ENCODE peak calls at places on chromosomes 7 and 10, in nine cellular contexts. One of them, this sample, is unnamed.

GRCh38 chr7:85497999-85498398 is 311.1 kb upstream of the SEMA3D start:
- DNase-seq in RWPE1: no peak
- DNase-seq in astrocyte of the spinal cord: no peak
- DNase-seq in HFF-Myc: no peak
- DNase-seq in GM23338: no peak
- DNase-seq in WTC11: no peak
- DNase-seq in GM13977: no peak
- DNase-seq in left ventricle myocardium inferior: no peak
- DNase-seq in bronchial epithelial cell: no peak
- DNase-seq in this sample: no peak

GRCh38 chr10:96370575-96371157 is 11.9 kb upstream of the OPALIN start:
- DNase-seq in RWPE1: peak
- DNase-seq in astrocyte of the spinal cord: peak
- DNase-seq in HFF-Myc: no peak
- DNase-seq in GM23338: peak
- DNase-seq in WTC11: peak
- DNase-seq in GM13977: peak
- DNase-seq in left ventricle myocardium inferior: peak
- DNase-seq in bronchial epithelial cell: peak
- DNase-seq in this sample: no peak

GRCh38 chr10:133438711-133439273 is 14.4 kb upstream of the SPRN start:
- DNase-seq in RWPE1: peak
- DNase-seq in astrocyte of the spinal cord: no peak
- DNase-seq in HFF-Myc: no peak
- DNase-seq in GM23338: peak
- DNase-seq in WTC11: no peak
- DNase-seq in GM13977: peak
- DNase-seq in left ventricle myocardium inferior: no peak
- DNase-seq in bronchial epithelial cell: peak
- DNase-seq in this sample: no peak

GRCh38 chr7:137579913-137580640 is 236.5 kb upstream of the PTN start:
- DNase-seq in RWPE1: peak
- DNase-seq in astrocyte of the spinal cord: peak
- DNase-seq in HFF-Myc: peak
- DNase-seq in GM23338: no peak
- DNase-seq in WTC11: no peak
- DNase-seq in GM13977: no peak
- DNase-seq in left ventricle myocardium inferior: no peak
- DNase-seq in bronchial epithelial cell: peak
- DNase-seq in this sample: no peak

GRCh38 chr7:26423436-26423835 is 131.8 kb downstream of the SNX10 start:
- DNase-seq in RWPE1: no peak
- DNase-seq in astrocyte of the spinal cord: no peak
- DNase-seq in HFF-Myc: no peak
- DNase-seq in GM23338: no peak
- DNase-seq in WTC11: no peak
- DNase-seq in GM13977: no peak
- DNase-seq in left ventricle myocardium inferior: no peak
- DNase-seq in bronchial epithelial cell: no peak
- DNase-seq in this sample: no peak

GRCh38 chr7:55557666-55558188 is 14.6 kb downstream of the VOPP1 start:
- DNase-seq in RWPE1: no peak
- DNase-seq in astrocyte of the spinal cord: no peak
- DNase-seq in HFF-Myc: no peak
- DNase-seq in GM23338: peak
- DNase-seq in WTC11: peak
- DNase-seq in GM13977: peak
- DNase-seq in left ventricle myocardium inferior: no peak
- DNase-seq in bronchial epithelial cell: no peak
- DNase-seq in this sample: no peak

GRCh38 chr10:46520941-46521340 is 35.5 kb downstream of the GPRIN2 start:
- DNase-seq in RWPE1: peak
- DNase-seq in astrocyte of the spinal cord: peak
- DNase-seq in HFF-Myc: no peak
- DNase-seq in GM23338: no peak
- DNase-seq in WTC11: peak
- DNase-seq in GM13977: no peak
- DNase-seq in left ventricle myocardium inferior: peak
- DNase-seq in bronchial epithelial cell: peak
- DNase-seq in this sample: peak

GRCh38 chr10:124183617-124184016 is 90.2 kb upstream of the CHST15 start:
- DNase-seq in RWPE1: no peak
- DNase-seq in astrocyte of the spinal cord: no peak
- DNase-seq in HFF-Myc: no peak
- DNase-seq in GM23338: no peak
- DNase-seq in WTC11: no peak
- DNase-seq in GM13977: no peak
- DNase-seq in left ventricle myocardium inferior: no peak
- DNase-seq in bronchial epithelial cell: no peak
- DNase-seq in this sample: no peak

GRCh38 chr10:62052276-62052675 is 150.8 kb downstream of the ARID5B start:
- DNase-seq in RWPE1: no peak
- DNase-seq in astrocyte of the spinal cord: no peak
- DNase-seq in HFF-Myc: no peak
- DNase-seq in GM23338: no peak
- DNase-seq in WTC11: no peak
- DNase-seq in GM13977: no peak
- DNase-seq in left ventricle myocardium inferior: no peak
- DNase-seq in bronchial epithelial cell: no peak
- DNase-seq in this sample: no peak

GRCh38 chr7:20217193-20217948 is at the start of gene MACC1:
- DNase-seq in RWPE1: peak
- DNase-seq in astrocyte of the spinal cord: no peak
- DNase-seq in HFF-Myc: no peak
- DNase-seq in GM23338: peak
- DNase-seq in WTC11: peak
- DNase-seq in GM13977: no peak
- DNase-seq in left ventricle myocardium inferior: no peak
- DNase-seq in bronchial epithelial cell: peak
- DNase-seq in this sample: no peak

GRCh38 chr7:56026538-56026937 is 24.7 kb downstream of the PSPH start:
- DNase-seq in RWPE1: peak
- DNase-seq in astrocyte of the spinal cord: no peak
- DNase-seq in HFF-Myc: no peak
- DNase-seq in GM23338: no peak
- DNase-seq in WTC11: no peak
- DNase-seq in GM13977: no peak
- DNase-seq in left ventricle myocardium inferior: no peak
- DNase-seq in bronchial epithelial cell: peak
- DNase-seq in this sample: no peak

GRCh38 chr7:65827366-65827765 is 45.5 kb upstream of the VKORC1L1 start:
- DNase-seq in RWPE1: no peak
- DNase-seq in astrocyte of the spinal cord: no peak
- DNase-seq in HFF-Myc: no peak
- DNase-seq in GM23338: no peak
- DNase-seq in WTC11: no peak
- DNase-seq in GM13977: no peak
- DNase-seq in left ventricle myocardium inferior: no peak
- DNase-seq in bronchial epithelial cell: peak
- DNase-seq in this sample: no peak

GRCh38 chr7:118496138-118496644 is 271.7 kb downstream of the ANKRD7 start:
- DNase-seq in RWPE1: no peak
- DNase-seq in astrocyte of the spinal cord: no peak
- DNase-seq in HFF-Myc: no peak
- DNase-seq in GM23338: no peak
- DNase-seq in WTC11: no peak
- DNase-seq in GM13977: no peak
- DNase-seq in left ventricle myocardium inferior: no peak
- DNase-seq in bronchial epithelial cell: no peak
- DNase-seq in this sample: no peak

GRCh38 chr7:155182406-155182970 is 112.4 kb downstream of the HTR5A start:
- DNase-seq in RWPE1: no peak
- DNase-seq in astrocyte of the spinal cord: no peak
- DNase-seq in HFF-Myc: no peak
- DNase-seq in GM23338: no peak
- DNase-seq in WTC11: no peak
- DNase-seq in GM13977: no peak
- DNase-seq in left ventricle myocardium inferior: no peak
- DNase-seq in bronchial epithelial cell: no peak
- DNase-seq in this sample: no peak

GRCh38 chr10:43170491-43170890 is 32.2 kb downstream of the CSGALNACT2 start:
- DNase-seq in RWPE1: no peak
- DNase-seq in astrocyte of the spinal cord: peak
- DNase-seq in HFF-Myc: no peak
- DNase-seq in GM23338: peak
- DNase-seq in WTC11: no peak
- DNase-seq in GM13977: no peak
- DNase-seq in left ventricle myocardium inferior: no peak
- DNase-seq in bronchial epithelial cell: no peak
- DNase-seq in this sample: no peak

GRCh38 chr10:113303747-113304146 is 249.1 kb upstream of the HABP2 start:
- DNase-seq in RWPE1: no peak
- DNase-seq in astrocyte of the spinal cord: no peak
- DNase-seq in HFF-Myc: no peak
- DNase-seq in GM23338: no peak
- DNase-seq in WTC11: no peak
- DNase-seq in GM13977: no peak
- DNase-seq in left ventricle myocardium inferior: no peak
- DNase-seq in bronchial epithelial cell: peak
- DNase-seq in this sample: no peak

GRCh38 chr10:102314801-102315200 is 69.5 kb downstream of the GBF1 start:
- DNase-seq in RWPE1: no peak
- DNase-seq in astrocyte of the spinal cord: no peak
- DNase-seq in HFF-Myc: no peak
- DNase-seq in GM23338: no peak
- DNase-seq in WTC11: no peak
- DNase-seq in GM13977: no peak
- DNase-seq in left ventricle myocardium inferior: no peak
- DNase-seq in bronchial epithelial cell: no peak
- DNase-seq in this sample: no peak

GRCh38 chr10:24344279-24344678 is 135.3 kb downstream of the KIAA1217 start:
- DNase-seq in RWPE1: peak
- DNase-seq in astrocyte of the spinal cord: peak
- DNase-seq in HFF-Myc: peak
- DNase-seq in GM23338: no peak
- DNase-seq in WTC11: no peak
- DNase-seq in GM13977: no peak
- DNase-seq in left ventricle myocardium inferior: no peak
- DNase-seq in bronchial epithelial cell: peak
- DNase-seq in this sample: no peak

GRCh38 chr7:30613366-30614325 is 19.0 kb downstream of the GARS1 start:
- DNase-seq in RWPE1: no peak
- DNase-seq in astrocyte of the spinal cord: peak
- DNase-seq in HFF-Myc: no peak
- DNase-seq in GM23338: no peak
- DNase-seq in WTC11: no peak
- DNase-seq in GM13977: no peak
- DNase-seq in left ventricle myocardium inferior: no peak
- DNase-seq in bronchial epithelial cell: peak
- DNase-seq in this sample: no peak

GRCh38 chr10:101061814-101062230 is at the start of gene KAZALD1:
- DNase-seq in RWPE1: no peak
- DNase-seq in astrocyte of the spinal cord: peak
- DNase-seq in HFF-Myc: no peak
- DNase-seq in GM23338: no peak
- DNase-seq in WTC11: no peak
- DNase-seq in GM13977: peak
- DNase-seq in left ventricle myocardium inferior: no peak
- DNase-seq in bronchial epithelial cell: no peak
- DNase-seq in this sample: no peak

DNA sequence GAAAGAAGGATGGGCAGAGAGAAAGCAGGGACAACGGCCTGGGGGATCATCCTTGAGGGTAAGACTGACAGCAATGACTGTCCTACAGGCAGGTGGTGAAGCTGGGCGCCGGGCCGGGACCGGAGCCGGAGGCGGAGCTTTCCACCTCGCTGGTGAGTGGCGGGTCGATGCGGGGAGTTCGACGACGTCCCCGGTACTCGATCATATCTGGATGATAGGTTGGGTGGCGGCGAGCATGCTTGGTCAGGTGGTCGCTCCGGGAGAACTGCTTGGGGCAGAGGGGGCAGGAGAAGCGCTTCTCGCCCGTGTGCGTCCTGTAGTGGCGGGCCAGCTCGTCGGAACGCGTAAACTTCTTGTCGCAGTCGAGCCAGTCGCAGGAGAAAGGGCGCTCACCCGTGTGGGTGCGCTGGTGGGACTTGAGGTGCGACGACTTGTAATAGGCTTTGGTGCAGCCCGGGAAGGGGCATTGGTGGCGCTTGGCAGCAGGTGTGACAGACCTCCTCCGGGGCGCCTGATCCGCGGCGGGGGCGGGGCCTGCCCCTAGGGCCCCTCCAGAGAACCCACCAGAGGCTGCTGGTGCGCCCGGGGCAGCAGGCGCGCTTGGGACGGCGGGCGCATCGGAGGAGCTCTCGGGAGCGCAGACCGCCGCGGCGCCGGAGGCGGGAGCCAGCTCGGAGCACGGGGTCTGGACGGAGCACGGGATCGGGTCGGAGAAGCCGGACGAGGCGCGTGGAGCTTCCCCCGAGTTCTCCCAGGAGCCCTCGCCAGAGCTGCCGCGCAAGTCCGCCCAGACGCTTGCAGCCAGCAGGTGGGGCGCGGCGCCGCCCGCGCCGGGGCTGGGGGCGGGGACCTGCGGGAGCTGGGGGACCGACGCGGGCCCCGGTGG is 784 bp downstream of the KLF14 start:
- DNase-seq in RWPE1: peak
- DNase-seq in astrocyte of the spinal cord: no peak
- DNase-seq in HFF-Myc: no peak
- DNase-seq in GM23338: peak
- DNase-seq in WTC11: peak
- DNase-seq in GM13977: peak
- DNase-seq in left ventricle myocardium inferior: peak
- DNase-seq in bronchial epithelial cell: no peak
- DNase-seq in this sample: no peak
- TF ChIP-seq CTCF in RWPE1: peak
- TF ChIP-seq CTCF in astrocyte of the spinal cord: no peak
- TF ChIP-seq CTCF in HFF-Myc: no peak
- TF ChIP-seq CTCF in GM23338: no peak
- TF ChIP-seq CTCF in WTC11: no peak
- TF ChIP-seq CTCF in GM13977: peak
- TF ChIP-seq CTCF in left ventricle myocardium inferior: no peak
- TF ChIP-seq CTCF in bronchial epithelial cell: no peak
- TF ChIP-seq CTCF in this sample: peak

GRCh38 chr7:2661096-2661449 is 26.9 kb upstream of the AMZ1 start:
- DNase-seq in RWPE1: no peak
- DNase-seq in astrocyte of the spinal cord: no peak
- DNase-seq in HFF-Myc: no peak
- DNase-seq in GM23338: no peak
- DNase-seq in WTC11: no peak
- DNase-seq in GM13977: no peak
- DNase-seq in left ventricle myocardium inferior: no peak
- DNase-seq in bronchial epithelial cell: no peak
- DNase-seq in this sample: no peak
- TF ChIP-seq CTCF in RWPE1: no peak
- TF ChIP-seq CTCF in astrocyte of the spinal cord: no peak
- TF ChIP-seq CTCF in HFF-Myc: no peak
- TF ChIP-seq CTCF in GM23338: no peak
- TF ChIP-seq CTCF in WTC11: no peak
- TF ChIP-seq CTCF in GM13977: no peak
- TF ChIP-seq CTCF in left ventricle myocardium inferior: no peak
- TF ChIP-seq CTCF in bronchial epithelial cell: no peak
- TF ChIP-seq CTCF in this sample: peak

GRCh38 chr7:4037877-4038276 is 644.2 kb upstream of the FOXK1 start:
- DNase-seq in RWPE1: no peak
- DNase-seq in astrocyte of the spinal cord: no peak
- DNase-seq in HFF-Myc: no peak
- DNase-seq in GM23338: no peak
- DNase-seq in WTC11: no peak
- DNase-seq in GM13977: no peak
- DNase-seq in left ventricle myocardium inferior: no peak
- DNase-seq in bronchial epithelial cell: no peak
- DNase-seq in this sample: no peak
- TF ChIP-seq CTCF in RWPE1: no peak
- TF ChIP-seq CTCF in astrocyte of the spinal cord: no peak
- TF ChIP-seq CTCF in HFF-Myc: no peak
- TF ChIP-seq CTCF in GM23338: no peak
- TF ChIP-seq CTCF in WTC11: no peak
- TF ChIP-seq CTCF in GM13977: no peak
- TF ChIP-seq CTCF in left ventricle myocardium inferior: no peak
- TF ChIP-seq CTCF in bronchial epithelial cell: no peak
- TF ChIP-seq CTCF in this sample: no peak

GRCh38 chr7:159141660-159142059 is 3.0 kb downstream of the VIPR2 start:
- DNase-seq in RWPE1: no peak
- DNase-seq in astrocyte of the spinal cord: no peak
- DNase-seq in HFF-Myc: no peak
- DNase-seq in GM23338: peak
- DNase-seq in WTC11: no peak
- DNase-seq in GM13977: no peak
- DNase-seq in left ventricle myocardium inferior: peak
- DNase-seq in bronchial epithelial cell: no peak
- DNase-seq in this sample: no peak
- TF ChIP-seq CTCF in RWPE1: no peak
- TF ChIP-seq CTCF in astrocyte of the spinal cord: no peak
- TF ChIP-seq CTCF in HFF-Myc: no peak
- TF ChIP-seq CTCF in GM23338: peak
- TF ChIP-seq CTCF in WTC11: no peak
- TF ChIP-seq CTCF in GM13977: no peak
- TF ChIP-seq CTCF in left ventricle myocardium inferior: peak
- TF ChIP-seq CTCF in bronchial epithelial cell: no peak
- TF ChIP-seq CTCF in this sample: no peak